ENCODE peak calls at places on chromosomes 2 and 18, in five cellular contexts. F, R, W, D and L are unnamed samples.

GRCh38 chr2:10471046-10471571 is 23.0 kb upstream of the ODC1 start:
- DNase-seq in W (no peak), F (peak; percentile 30), D (no peak), R (no peak), L (peak; percentile 71)

GRCh38 chr18:22346968-22347611 is 70.6 kb downstream of the CTAGE1 start:
- DNase-seq in D (peak; percentile 86), F (no peak), W (no peak), R (peak; percentile 79), L (no peak)

GRCh38 chr2:232761301-232761907 is 15.0 kb downstream of the KCNJ13 start:
- DNase-seq in F (peak; percentile 26), W (no peak), R (peak; percentile 28), D (peak; percentile 23), L (no peak)

GRCh38 chr2:233489666-233490065 is 76.9 kb downstream of the USP40 start:
- DNase-seq in F (no peak), R (no peak), D (no peak), W (no peak), L (no peak)

GRCh38 chr2:127582863-127583861 is 47.7 kb downstream of the MYO7B start:
- DNase-seq in F (no peak), W (no peak), D (no peak), R (peak; percentile 15), L (peak; percentile 53)

GRCh38 chr2:112627060-112628040 is 18.4 kb upstream of the SLC20A1 start:
- DNase-seq in F (no peak), W (no peak), R (peak; percentile 42), D (no peak), L (peak; percentile 78)

GRCh38 chr2:179655627-179656026 is 205.8 kb downstream of the ZNF385B start:
- DNase-seq in D (no peak), F (no peak), W (no peak), R (no peak), L (no peak)

GRCh38 chr18:61203151-61203550 is 130.1 kb upstream of the CDH20 start:
- DNase-seq in W (no peak), D (no peak), F (no peak), R (no peak), L (no peak)

GRCh38 chr2:41925009-41925408 is 122.8 kb upstream of the PKDCC start:
- DNase-seq in D (no peak), F (no peak), R (no peak), W (no peak), L (no peak)

GRCh38 chr2:39099820-39100728 is 20.8 kb downstream of the SOS1 start:
- DNase-seq in D (no peak), R (no peak), W (no peak), F (no peak), L (no peak)

GRCh38 chr2:65017335-65017734 is 28.1 kb downstream of the SLC1A4 start:
- DNase-seq in R (no peak), D (peak; percentile 34), F (no peak), W (no peak), L (no peak)

GRCh38 chr2:36513661-36514060 is 84.3 kb downstream of the FEZ2 start:
- DNase-seq in F (no peak), R (no peak), W (no peak), D (no peak), L (no peak)

GRCh38 chr2:70670202-70670601 is 97.8 kb downstream of the ADD2 start:
- DNase-seq in D (no peak), W (no peak), F (no peak), R (no peak), L (no peak)

GRCh38 chr2:151367571-151367970 is 10.2 kb downstream of the TNFAIP6 start:
- DNase-seq in R (no peak), W (no peak), F (no peak), D (no peak), L (no peak)

GRCh38 chr2:151359768-151360167 is 2.4 kb downstream of the TNFAIP6 start:
- DNase-seq in D (no peak), W (no peak), F (no peak), R (no peak), L (no peak)

GRCh38 chr2:151361674-151362380 is 4.4 kb downstream of the TNFAIP6 start:
- DNase-seq in F (no peak), W (no peak), D (no peak), R (no peak), L (no peak)

GRCh38 chr2:151363709-151364108 is 6.3 kb downstream of the TNFAIP6 start:
- DNase-seq in W (peak; percentile 45), F (no peak), D (no peak), R (no peak), L (peak; percentile 57)
- TF ChIP-seq POLR2AphosphoS5 in W (no peak), F (no peak), D (no peak), R (no peak), L (peak; percentile 25)

GRCh38 chr2:98026292-98026691 is 30.5 kb upstream of the TMEM131 start:
- DNase-seq in W (no peak), R (no peak), D (no peak), F (no peak), L (no peak)
- H3K4me3 ChIP-seq in W (peak overlapping the region; percentile 43), R (no peak overlapping the region), D (no peak overlapping the region), F (peak overlapping the region; percentile 30), L (no peak overlapping the region)

DNA sequence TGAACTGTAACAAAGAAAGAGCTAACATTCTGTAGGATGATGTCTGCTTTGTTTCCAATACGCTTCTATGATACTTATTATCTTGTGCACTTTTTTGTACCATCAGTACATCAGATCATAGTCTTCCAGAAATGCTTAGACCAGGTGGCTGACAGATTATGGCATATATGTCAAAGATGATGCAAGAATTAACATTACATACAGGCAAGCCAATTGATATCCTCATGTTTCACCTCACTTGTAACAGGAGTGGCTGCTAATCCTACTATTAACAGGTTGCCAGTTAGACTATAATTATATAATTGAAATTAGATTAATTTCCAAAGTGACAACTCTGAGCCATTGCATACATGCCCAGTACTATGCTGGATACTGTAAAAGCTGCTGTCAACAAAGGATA is 77.3 kb downstream of the TLK1 start:
- DNase-seq in F (no peak), D (no peak), R (no peak), W (no peak), L (no peak)
- TF ChIP-seq EP300 in F (no peak), D (no peak), R (no peak), W (no peak), L (no peak)

DNA sequence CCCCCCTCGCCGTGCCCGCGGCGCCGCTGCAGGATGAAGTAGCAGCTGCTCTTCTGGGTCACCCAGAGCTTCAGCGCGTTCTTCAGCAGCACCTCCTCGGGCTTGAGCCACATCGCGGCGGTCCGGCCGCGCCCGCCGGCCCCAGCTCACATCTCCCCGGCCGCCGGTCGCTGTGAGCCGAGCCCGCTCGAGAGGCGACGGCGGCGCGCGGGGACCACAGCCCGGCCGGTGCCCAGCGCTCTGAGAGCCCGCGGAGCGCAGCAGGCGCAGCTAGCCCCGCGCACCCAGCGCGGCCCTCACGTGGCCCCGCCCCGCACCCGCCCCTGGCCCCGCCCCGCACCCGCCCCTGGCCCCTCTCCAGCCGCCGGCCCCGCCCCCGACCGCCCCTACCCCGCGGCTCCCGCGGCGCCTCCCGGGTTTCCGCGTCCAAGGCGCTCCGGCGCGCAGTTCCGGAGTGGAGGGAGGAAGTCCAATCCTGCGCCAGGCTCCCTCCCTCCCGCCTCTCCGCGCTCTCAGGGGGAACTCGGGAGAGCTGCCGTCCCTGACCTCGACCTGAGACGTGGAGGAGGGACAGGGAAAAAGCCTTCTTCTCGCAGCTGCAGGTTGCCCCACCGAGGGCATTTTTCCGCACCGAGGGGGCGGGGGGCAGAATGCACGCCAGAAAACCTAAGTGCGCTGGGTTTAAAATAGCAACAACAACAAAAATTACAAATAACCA is at the start of gene TBC1D8:
- DNase-seq in R (peak; percentile 90), D (peak; percentile 89), F (peak; percentile 97), W (no peak), L (peak; percentile 92)
- TF ChIP-seq POLR2AphosphoS5 in R (peak; percentile 86), D (peak; percentile 79), F (peak; percentile 73), W (no peak), L (no peak)

DNA sequence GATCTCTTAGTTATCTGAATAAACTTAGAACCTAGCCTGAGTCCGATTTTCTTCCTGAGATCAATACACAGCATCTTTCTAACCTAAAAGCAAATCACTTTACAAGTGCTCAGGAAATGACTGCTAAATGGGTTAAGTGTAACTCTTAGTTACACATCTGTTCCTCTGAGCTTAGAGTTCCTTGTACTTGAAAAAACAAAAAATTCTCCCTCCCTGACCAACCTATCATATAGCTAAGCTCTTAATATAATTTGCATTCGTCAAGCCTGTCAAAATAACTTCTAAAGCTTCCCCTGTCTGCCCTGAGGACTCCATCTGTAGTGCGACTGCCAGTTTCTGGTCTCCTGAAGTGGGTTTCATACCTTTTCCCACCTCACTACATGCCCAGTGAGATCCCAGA is 190.3 kb downstream of the NCK2 start:
- DNase-seq in F (no peak), W (no peak), R (no peak), D (no peak), L (no peak)
- H3K4me3 ChIP-seq in F (no peak overlapping the region), W (no peak overlapping the region), R (no peak overlapping the region), D (no peak overlapping the region), L (no peak overlapping the region)

DNA sequence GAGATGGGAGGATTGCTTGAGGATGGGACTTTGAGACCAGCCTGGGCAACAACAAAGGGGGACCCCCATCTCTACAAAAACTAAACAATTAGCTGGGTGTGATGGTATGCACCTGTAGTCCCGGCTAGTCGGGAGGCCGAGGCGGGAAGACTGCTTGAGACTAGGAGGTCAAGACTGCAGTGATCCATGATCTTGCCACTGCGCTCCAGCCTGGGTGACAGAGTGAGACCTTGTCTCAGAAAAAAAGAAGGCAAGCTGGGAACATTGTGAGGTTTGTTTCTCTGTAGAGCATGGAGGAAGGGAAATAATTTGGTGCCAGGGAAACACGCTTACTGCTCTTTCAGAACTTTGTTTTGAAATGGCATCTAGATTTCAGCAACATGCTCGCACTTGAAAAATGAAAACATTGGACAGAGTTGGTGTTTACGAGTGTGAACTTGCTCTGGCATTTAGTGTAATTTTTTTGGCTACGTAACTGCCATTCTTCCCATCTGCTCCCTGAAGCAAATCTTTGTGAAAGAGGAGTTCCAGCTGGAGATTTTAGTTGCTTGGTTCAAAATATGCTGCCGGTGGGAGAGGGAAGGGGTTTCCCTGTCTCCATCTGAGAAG is 125.6 kb upstream of the DLX2 start:
- DNase-seq in D (no peak), F (no peak), R (no peak), W (no peak), L (no peak)
- TF ChIP-seq EP300 in D (no peak), F (no peak), R (no peak), W (no peak), L (no peak)

GRCh38 chr2:175855794-175856453 is 146.1 kb downstream of the LNPK start:
- DNase-seq in W (no peak), R (no peak), D (peak; percentile 8), F (no peak), L (no peak)
- TF ChIP-seq POLR2AphosphoS5 in W (no peak), R (no peak), D (no peak), F (peak; percentile 26), L (no peak)

DNA sequence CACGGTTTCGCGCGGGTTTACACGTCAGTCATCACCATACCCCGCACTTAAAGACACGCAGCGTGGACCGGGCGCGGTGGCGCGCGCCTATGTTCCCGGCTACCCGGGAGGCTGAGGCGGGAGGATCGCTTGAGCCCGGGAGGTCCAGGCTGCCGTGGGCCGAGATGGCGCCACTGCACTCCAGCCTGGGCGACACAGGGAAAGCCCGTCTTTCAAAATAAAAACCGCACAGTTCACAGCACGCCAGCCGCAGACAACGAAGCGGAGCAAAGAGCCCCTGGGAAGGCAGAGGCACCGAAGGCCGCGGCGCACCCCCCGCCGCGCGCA is 330 bp downstream of the DTYMK start:
- DNase-seq in R (no peak), D (no peak), W (no peak), F (no peak), L (no peak)
- H3K4me3 ChIP-seq in R (peak overlapping the region; percentile 93), D (peak overlapping the region; percentile 96), W (peak overlapping the region; percentile 87), F (peak overlapping the region; percentile 92), L (peak overlapping the region; percentile 75)